ENCODE peak calls at places on chromosomes 12 and 14, in five cellular contexts. Y is CD4-positive, alpha-beta T cell; J is WERI-Rb-1; S is PC-3; C is spleen. O is an unnamed sample.

GRCh38 chr12:3117144-3117581 is 40.0 kb downstream of the TSPAN9 start:
- DNase-seq in S (peak; percentile 37), C (no peak), Y (no peak), J (no peak), O (no peak)

GRCh38 chr12:132357623-132358186 is 28.3 kb upstream of the GALNT9 start:
- DNase-seq in Y (no peak), C (peak; percentile 54), S (no peak), J (no peak), O (no peak)

GRCh38 chr12:109435428-109436180 is 41.5 kb downstream of the KCTD10 start:
- DNase-seq in C (no peak), J (no peak), S (no peak), Y (no peak), O (no peak)

GRCh38 chr12:5745251-5745888 is 199.7 kb downstream of the ANO2 start:
- DNase-seq in Y (peak; percentile 10), S (peak; percentile 58), J (peak; percentile 76), C (peak; percentile 75), O (peak; percentile 58)

GRCh38 chr12:22787557-22787956 is 162.6 kb downstream of the ETNK1 start:
- DNase-seq in C (no peak), S (no peak), Y (no peak), J (no peak), O (no peak)

GRCh38 chr12:46523863-46524770 is 151.5 kb upstream of the SLC38A2 start:
- DNase-seq in C (no peak), J (no peak), S (peak; percentile 97), Y (peak; percentile 22), O (no peak)

GRCh38 chr12:110796952-110797351 is 49.8 kb upstream of the CCDC63 start:
- DNase-seq in J (peak; percentile 60), S (peak; percentile 82), C (no peak), Y (no peak), O (no peak)

GRCh38 chr12:71392521-71393145 is 47.0 kb upstream of the LGR5 start:
- DNase-seq in Y (no peak), C (no peak), S (peak; percentile 84), J (peak; percentile 25), O (peak; percentile 65)

GRCh38 chr14:34302654-34303053 is 159.4 kb downstream of the SPTSSA start:
- DNase-seq in J (no peak), C (no peak), S (no peak), Y (no peak), O (no peak)

GRCh38 chr14:89352976-89353817 is 63.8 kb downstream of the FOXN3 start:
- DNase-seq in Y (no peak), J (no peak), S (no peak), C (no peak), O (no peak)

GRCh38 chr12:132445884-132446471 is 44.0 kb upstream of the FBRSL1 start:
- DNase-seq in S (peak; percentile 80), Y (peak; percentile 72), J (peak; percentile 88), C (peak; percentile 87), O (no peak)

GRCh38 chr12:72282721-72283120 is 10.6 kb downstream of the TRHDE start:
- DNase-seq in Y (no peak), J (no peak), S (peak; percentile 66), C (no peak), O (no peak)

DNA sequence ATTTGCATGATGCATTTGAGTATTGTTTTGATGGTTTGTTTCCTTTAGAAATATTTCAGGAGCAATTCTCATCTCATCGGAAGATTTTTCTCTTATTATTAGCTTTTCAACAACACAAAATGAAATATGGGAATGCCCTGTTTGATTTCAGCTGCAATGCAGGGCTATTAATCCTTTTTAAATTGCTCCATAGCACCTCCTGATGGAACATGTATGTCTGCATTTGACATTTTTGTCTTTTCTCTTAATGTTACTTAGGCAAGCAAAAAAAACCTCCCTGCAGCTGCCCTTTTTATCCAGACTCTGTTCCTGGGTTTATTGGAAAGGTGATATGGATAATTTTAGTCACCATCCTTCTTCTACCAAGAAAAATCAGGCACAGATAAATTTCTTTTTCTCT is 895.8 kb downstream of the RPS29 start:
- DNase-seq in C (no peak), S (peak; percentile 48), J (no peak), Y (no peak), O (no peak)
- TF ChIP-seq CTCF in C (no peak), S (peak; percentile 63), J (peak; percentile 36), Y (no peak), O (no peak)

DNA sequence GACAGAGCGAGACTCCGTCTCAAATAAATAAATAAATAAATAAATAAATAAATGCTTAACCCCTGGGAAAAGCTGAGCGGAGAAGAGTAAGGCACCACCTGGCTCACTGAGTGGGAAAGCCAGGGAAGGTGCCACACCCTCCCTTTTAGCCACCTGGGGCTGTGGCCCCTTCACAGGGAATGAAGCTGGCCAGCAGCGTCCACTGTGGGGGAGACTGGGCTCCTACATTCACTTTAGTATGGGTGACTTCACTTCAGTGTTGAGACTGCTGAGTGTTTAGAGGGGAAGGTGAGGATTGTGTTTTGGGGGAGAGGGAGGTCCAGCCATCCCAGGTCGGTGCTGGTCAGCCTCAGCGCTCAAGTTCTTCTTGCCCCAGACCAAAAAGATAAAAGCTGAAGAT is 1.5 kb downstream of the NAB2 start:
- DNase-seq in S (no peak), J (no peak), C (no peak), Y (no peak), O (peak; percentile 6)
- TF ChIP-seq CTCF in S (no peak), J (no peak), C (no peak), Y (no peak), O (no peak)

GRCh38 chr14:55706341-55706684 is 126.3 kb downstream of the KTN1 start:
- DNase-seq in C (no peak), J (no peak), S (no peak), Y (no peak), O (no peak)

GRCh38 chr14:55706893-55707292 is 126.9 kb downstream of the KTN1 start:
- DNase-seq in J (no peak), S (peak; percentile 60), Y (no peak), C (no peak), O (no peak)

GRCh38 chr14:55704654-55705053 is 124.6 kb downstream of the KTN1 start:
- DNase-seq in Y (no peak), J (no peak), C (no peak), S (no peak), O (no peak)

GRCh38 chr14:55705651-55706340 is 125.8 kb downstream of the KTN1 start:
- DNase-seq in J (peak; percentile 83), C (no peak), S (peak; percentile 68), Y (no peak), O (no peak)

GRCh38 chr14:55707365-55707804 is 127.4 kb downstream of the KTN1 start:
- DNase-seq in C (no peak), Y (no peak), S (peak; percentile 91), J (no peak), O (no peak)
- TF ChIP-seq CTCF in C (peak; percentile 68), Y (peak; percentile 44), S (peak; percentile 99), J (peak; percentile 28), O (peak; percentile 65)

GRCh38 chr14:36524220-36524837 is 4.3 kb upstream of the NKX2-1 start:
- DNase-seq in C (no peak), S (no peak), Y (no peak), J (no peak), O (no peak)
- TF ChIP-seq CTCF in C (no peak), S (no peak), Y (no peak), J (peak; percentile 11), O (no peak)

O was measured in GM10248.